ENCODE peak calls at places on chromosomes 2 and 18, in nine cellular contexts. P is upper lobe of right lung; G is IMR-90; O is fibroblast of lung; B is left ventricle myocardium inferior; J is MM.1S; R is effector memory CD4-positive, alpha-beta T cell; X is GM23338; D is right atrium auricular region. M is an unnamed sample.

GRCh38 chr2:216985658-216986141 is 125.8 kb upstream of the TNP1 start:
- DNase-seq in X (peak; percentile 37), G (no peak), R (no peak), B (no peak), J (no peak), O (peak; percentile 8), D (no peak), P (no peak), M (no peak)

GRCh38 chr2:233462826-233463470 is 103.6 kb downstream of the USP40 start:
- DNase-seq in D (no peak), O (no peak), B (no peak), P (no peak), X (no peak), R (no peak), J (no peak), G (no peak), M (peak; percentile 4)

GRCh38 chr18:63131106-63131943 is 188.2 kb downstream of the BCL2 start:
- DNase-seq in B (no peak), P (no peak), O (peak; percentile 39), R (peak; percentile 47), G (peak; percentile 59), X (peak; percentile 86), J (peak; percentile 66), D (peak; percentile 69), M (peak; percentile 53)

GRCh38 chr2:226198956-226199355 is 600.7 kb downstream of the IRS1 start:
- DNase-seq in O (no peak), P (no peak), J (no peak), X (no peak), R (no peak), D (no peak), B (no peak), G (no peak), M (no peak)

GRCh38 chr2:46985512-46985911 is 69.9 kb upstream of the MCFD2 start:
- DNase-seq in P (no peak), R (no peak), J (peak; percentile 68), O (peak; percentile 49), X (no peak), D (no peak), G (peak; percentile 47), B (no peak), M (no peak)

GRCh38 chr18:79305976-79306375 is 89.8 kb upstream of the NFATC1 start:
- DNase-seq in D (no peak), G (no peak), J (no peak), O (no peak), B (no peak), R (no peak), P (no peak), X (no peak), M (no peak)

GRCh38 chr2:117724035-117724434 is 90.5 kb upstream of the DDX18 start:
- DNase-seq in D (no peak), G (no peak), B (no peak), P (no peak), O (no peak), J (peak; percentile 4), X (no peak), R (no peak), M (no peak)

GRCh38 chr18:58156516-58156915 is 112.5 kb downstream of the NEDD4L start:
- DNase-seq in R (no peak), O (no peak), J (no peak), X (no peak), B (no peak), P (no peak), G (no peak), D (no peak), M (no peak)

GRCh38 chr18:52367962-52368745 is 28.2 kb downstream of the DCC start:
- DNase-seq in O (no peak), D (no peak), R (no peak), B (no peak), X (no peak), P (no peak), G (no peak), J (no peak), M (no peak)

GRCh38 chr2:66030553-66030952 is 404.4 kb upstream of the MEIS1 start:
- DNase-seq in G (peak; percentile 4), R (no peak), X (peak; percentile 69), J (no peak), D (no peak), B (no peak), P (no peak), O (no peak), M (no peak)

GRCh38 chr2:160432633-160433032 is 61.0 kb downstream of the RBMS1 start:
- DNase-seq in B (no peak), J (no peak), P (no peak), O (peak; percentile 83), X (peak; percentile 54), G (peak; percentile 87), R (no peak), D (no peak), M (no peak)

DNA sequence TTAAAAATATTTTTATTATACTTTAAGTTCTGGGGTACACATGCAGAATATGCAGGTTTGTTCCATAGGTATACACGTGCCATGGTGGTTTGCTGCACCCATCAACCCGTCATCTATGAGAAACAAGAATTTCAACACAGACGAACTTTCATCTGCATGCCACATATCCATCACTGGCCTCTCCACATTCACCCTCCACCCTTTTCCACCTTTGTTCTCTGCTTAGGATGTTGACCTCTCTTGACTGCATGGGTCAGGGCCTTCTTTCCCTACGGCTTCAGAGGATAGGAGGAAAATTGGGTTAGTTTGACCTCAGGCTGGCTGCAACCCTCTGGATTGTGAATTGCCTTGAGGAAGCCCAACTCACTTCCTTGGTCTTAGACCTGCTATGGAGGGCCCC is 260.9 kb downstream of the MREG start:
- DNase-seq in X (no peak), D (no peak), G (no peak), R (no peak), J (no peak), B (no peak), P (no peak), O (no peak), M (no peak)
- H3K4me1 ChIP-seq in X (no peaks in the 10 kb centered on the region), D (no peaks in the 10 kb centered on the region), G (peaks cover 13% of the 10 kb centered on the region), R (no peaks in the 10 kb centered on the region), J (peaks cover 19% of the 10 kb centered on the region), B (peaks cover 26% of the 10 kb centered on the region), P (peaks cover 8% of the 10 kb centered on the region), O (peaks cover 14% of the 10 kb centered on the region), M (peaks cover 4% of the 10 kb centered on the region)

GRCh38 chr18:13471495-13471845 is 252.9 kb downstream of the LDLRAD4 start:
- DNase-seq in G (no peak), O (no peak), X (no peak), J (no peak), D (no peak), P (no peak), R (no peak), B (no peak), M (no peak)

GRCh38 chr18:13474907-13475306 is 251.5 kb downstream of the FAM210A start:
- DNase-seq in P (no peak), D (no peak), O (peak; percentile 22), B (no peak), G (no peak), X (no peak), R (no peak), J (no peak), M (no peak)

GRCh38 chr18:13471971-13472628 is 253.5 kb downstream of the LDLRAD4 start:
- DNase-seq in R (no peak), O (no peak), P (no peak), D (no peak), B (no peak), X (peak; percentile 18), J (no peak), G (no peak), M (no peak)

GRCh38 chr18:13474336-13474735 is 252.0 kb downstream of the FAM210A start:
- DNase-seq in B (no peak), D (no peak), J (no peak), R (no peak), X (no peak), G (no peak), P (no peak), O (no peak), M (no peak)

GRCh38 chr18:13473751-13474150 is 252.6 kb downstream of the FAM210A start:
- DNase-seq in X (no peak), R (no peak), D (no peak), O (peak; percentile 6), J (no peak), B (no peak), G (no peak), P (no peak), M (no peak)
- H3K27ac ChIP-seq in X (no peak overlapping the region), R (no peak overlapping the region), D (no peak overlapping the region), O (no peak overlapping the region), J (no peak overlapping the region), B (no peak overlapping the region), G (no peak overlapping the region), P (no peak overlapping the region), M (no peak overlapping the region)

DNA sequence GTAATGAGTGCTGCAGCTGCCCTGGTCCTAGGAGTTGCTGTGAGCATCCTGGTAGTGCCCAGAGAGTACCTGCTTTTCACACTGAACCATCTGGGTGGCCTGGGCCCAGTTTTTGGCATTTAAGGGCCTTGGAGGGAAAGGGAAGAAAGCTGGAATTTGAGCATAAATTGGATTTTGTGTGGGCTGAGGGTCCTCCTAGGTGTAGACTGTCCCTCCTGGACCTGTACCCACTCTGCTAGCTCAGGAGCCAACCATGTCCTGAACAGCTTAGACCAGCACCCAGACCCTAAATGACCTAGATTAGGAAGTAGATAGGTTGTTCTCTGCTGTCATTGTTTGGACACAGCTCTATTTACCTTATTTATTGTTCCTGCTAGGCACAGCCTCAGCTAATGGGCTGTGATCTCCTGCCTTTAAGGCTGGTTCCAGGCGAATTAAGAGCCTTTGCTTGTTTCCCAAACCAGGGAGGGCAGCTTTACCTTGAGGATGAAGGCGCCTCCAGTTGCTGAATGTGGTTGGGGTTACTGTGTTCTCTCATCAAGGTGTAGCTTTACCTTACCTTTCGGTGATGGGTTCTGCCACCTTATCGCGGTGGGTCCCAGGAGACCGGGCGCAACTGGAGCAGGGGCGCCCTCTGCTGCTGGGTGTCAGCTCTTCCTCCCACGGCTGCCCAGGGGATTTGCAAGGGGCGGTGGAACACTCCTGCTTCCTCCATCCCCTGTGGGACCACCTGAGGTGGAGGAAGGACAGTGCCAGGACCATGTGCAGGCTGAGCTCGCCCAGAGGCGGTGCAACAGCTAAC is 34.4 kb downstream of the ITGA6 start:
- DNase-seq in D (no peak), J (peak; percentile 71), O (no peak), R (peak; percentile 59), X (peak; percentile 89), P (peak; percentile 86), G (peak; percentile 34), B (peak; percentile 53), M (peak; percentile 34)
- H3K4me1 ChIP-seq in D (no peaks in the 10 kb centered on the region), J (peaks cover 31% of the 10 kb centered on the region), O (peaks cover 2% of the 10 kb centered on the region), R (peaks cover 70% of the 10 kb centered on the region), X (peaks cover 43% of the 10 kb centered on the region), P (peaks cover 20% of the 10 kb centered on the region), G (peaks cover 6% of the 10 kb centered on the region), B (peaks cover 84% of the 10 kb centered on the region), M (peaks cover 2% of the 10 kb centered on the region)

GRCh38 chr2:237482485-237482884 is 4.6 kb upstream of the MLPH start:
- DNase-seq in D (peak; percentile 87), G (no peak), O (no peak), P (peak; percentile 94), X (no peak), B (peak; percentile 77), R (no peak), J (no peak), M (peak; percentile 79)
- H3K27ac ChIP-seq in D (peak overlapping the region; percentile 78), G (no peak overlapping the region), O (peak overlapping the region; percentile 32), P (peak overlapping the region; percentile 92), X (no peak overlapping the region), B (peak overlapping the region; percentile 89), R (no peak overlapping the region), J (no peak overlapping the region), M (no peak overlapping the region)

GRCh38 chr2:8570637-8571036 is 111.2 kb upstream of the ID2 start:
- DNase-seq in R (no peak), G (no peak), P (no peak), O (no peak), J (no peak), B (no peak), X (no peak), D (no peak), M (no peak)
- H3K4me1 ChIP-seq in R (peaks cover 12% of the 10 kb centered on the region), G (peaks cover 7% of the 10 kb centered on the region), P (peaks cover 12% of the 10 kb centered on the region), O (no peaks in the 10 kb centered on the region), J (no peaks in the 10 kb centered on the region), B (peaks cover 26% of the 10 kb centered on the region), X (peaks cover 6% of the 10 kb centered on the region), D (no peaks in the 10 kb centered on the region), M (no peaks in the 10 kb centered on the region)

GRCh38 chr2:109170645-109171044 is 41.6 kb downstream of the SH3RF3 start:
- DNase-seq in P (no peak), B (no peak), G (no peak), R (no peak), D (no peak), J (no peak), X (peak; percentile 62), O (no peak), M (no peak)
- H3K27ac ChIP-seq in P (peak overlapping the region; percentile 82), B (no peak overlapping the region), G (peak overlapping the region; percentile 93), R (no peak overlapping the region), D (no peak overlapping the region), J (no peak overlapping the region), X (no peak overlapping the region), O (peak overlapping the region; percentile 90), M (no peak overlapping the region)